ENCODE peak calls at places on chromosome 5, in ten cellular contexts. One of them, this sample, is unnamed.
A peak's percentile ranks its signal among the peaks of the same experiment; 100 is the strongest.

GRCh38 chr5:123809594-123810172 is 297.7 kb downstream of the CSNK1G3 start:
- DNase-seq in amniotic epithelial cell: no peak
- DNase-seq in stimulated activated naive CD8-positive, alpha-beta T cell treated with anti-CD3 and anti-CD28 coated beads, Interleukin-15, Interleukin-2, amounts not matched to agents 100 U/mL and 50 U/mL, for 24 hours: no peak
- DNase-seq in mesendoderm: no peak
- DNase-seq in SK-N-DZ: peak; percentile 76
- DNase-seq in head of caudate nucleus: no peak
- DNase-seq in HFFc6: no peak
- DNase-seq in psoas muscle: no peak
- DNase-seq in body of pancreas: peak; percentile 14
- DNase-seq in stimulated activated CD8-positive, alpha-beta memory T cell treated with anti-CD3 and anti-CD28 coated beads, Interleukin-4, amount 100 ng/mL, for 24 hours: no peak
- DNase-seq in this sample: no peak

GRCh38 chr5:77168187-77168883 is 42.1 kb upstream of the PDE8B start:
- DNase-seq in amniotic epithelial cell: no peak
- DNase-seq in stimulated activated naive CD8-positive, alpha-beta T cell treated with anti-CD3 and anti-CD28 coated beads, Interleukin-15, Interleukin-2, amounts not matched to agents 100 U/mL and 50 U/mL, for 24 hours: no peak
- DNase-seq in mesendoderm: no peak
- DNase-seq in SK-N-DZ: peak; percentile 7
- DNase-seq in head of caudate nucleus: peak; percentile 88
- DNase-seq in HFFc6: peak; percentile 53
- DNase-seq in psoas muscle: peak; percentile 75
- DNase-seq in body of pancreas: peak; percentile 28
- DNase-seq in stimulated activated CD8-positive, alpha-beta memory T cell treated with anti-CD3 and anti-CD28 coated beads, Interleukin-4, amount 100 ng/mL, for 24 hours: no peak
- DNase-seq in this sample: no peak

GRCh38 chr5:86129009-86129408 is 488.7 kb upstream of the COX7C start:
- DNase-seq in amniotic epithelial cell: no peak
- DNase-seq in stimulated activated naive CD8-positive, alpha-beta T cell treated with anti-CD3 and anti-CD28 coated beads, Interleukin-15, Interleukin-2, amounts not matched to agents 100 U/mL and 50 U/mL, for 24 hours: no peak
- DNase-seq in mesendoderm: no peak
- DNase-seq in SK-N-DZ: no peak
- DNase-seq in head of caudate nucleus: no peak
- DNase-seq in HFFc6: no peak
- DNase-seq in psoas muscle: no peak
- DNase-seq in body of pancreas: no peak
- DNase-seq in stimulated activated CD8-positive, alpha-beta memory T cell treated with anti-CD3 and anti-CD28 coated beads, Interleukin-4, amount 100 ng/mL, for 24 hours: no peak
- DNase-seq in this sample: no peak

GRCh38 chr5:1285883-1286291 is 9.0 kb downstream of the TERT start:
- DNase-seq in amniotic epithelial cell: no peak
- DNase-seq in stimulated activated naive CD8-positive, alpha-beta T cell treated with anti-CD3 and anti-CD28 coated beads, Interleukin-15, Interleukin-2, amounts not matched to agents 100 U/mL and 50 U/mL, for 24 hours: no peak
- DNase-seq in mesendoderm: no peak
- DNase-seq in SK-N-DZ: no peak
- DNase-seq in head of caudate nucleus: no peak
- DNase-seq in HFFc6: no peak
- DNase-seq in psoas muscle: no peak
- DNase-seq in body of pancreas: no peak
- DNase-seq in stimulated activated CD8-positive, alpha-beta memory T cell treated with anti-CD3 and anti-CD28 coated beads, Interleukin-4, amount 100 ng/mL, for 24 hours: no peak
- DNase-seq in this sample: no peak

GRCh38 chr5:91166040-91166807 is 216.9 kb downstream of the ARRDC3 start:
- DNase-seq in amniotic epithelial cell: peak; percentile 55
- DNase-seq in stimulated activated naive CD8-positive, alpha-beta T cell treated with anti-CD3 and anti-CD28 coated beads, Interleukin-15, Interleukin-2, amounts not matched to agents 100 U/mL and 50 U/mL, for 24 hours: no peak
- DNase-seq in mesendoderm: no peak
- DNase-seq in SK-N-DZ: no peak
- DNase-seq in head of caudate nucleus: no peak
- DNase-seq in HFFc6: peak; percentile 46
- DNase-seq in psoas muscle: no peak
- DNase-seq in body of pancreas: no peak
- DNase-seq in stimulated activated CD8-positive, alpha-beta memory T cell treated with anti-CD3 and anti-CD28 coated beads, Interleukin-4, amount 100 ng/mL, for 24 hours: no peak
- DNase-seq in this sample: no peak

GRCh38 chr5:40507095-40507494 is 172.6 kb upstream of the PTGER4 start:
- DNase-seq in amniotic epithelial cell: no peak
- DNase-seq in stimulated activated naive CD8-positive, alpha-beta T cell treated with anti-CD3 and anti-CD28 coated beads, Interleukin-15, Interleukin-2, amounts not matched to agents 100 U/mL and 50 U/mL, for 24 hours: no peak
- DNase-seq in mesendoderm: no peak
- DNase-seq in SK-N-DZ: no peak
- DNase-seq in head of caudate nucleus: no peak
- DNase-seq in HFFc6: no peak
- DNase-seq in psoas muscle: no peak
- DNase-seq in body of pancreas: no peak
- DNase-seq in stimulated activated CD8-positive, alpha-beta memory T cell treated with anti-CD3 and anti-CD28 coated beads, Interleukin-4, amount 100 ng/mL, for 24 hours: no peak
- DNase-seq in this sample: no peak

GRCh38 chr5:16570121-16570815 is 46.5 kb downstream of the RETREG1 start:
- DNase-seq in amniotic epithelial cell: peak; percentile 75
- DNase-seq in stimulated activated naive CD8-positive, alpha-beta T cell treated with anti-CD3 and anti-CD28 coated beads, Interleukin-15, Interleukin-2, amounts not matched to agents 100 U/mL and 50 U/mL, for 24 hours: no peak
- DNase-seq in mesendoderm: no peak
- DNase-seq in SK-N-DZ: no peak
- DNase-seq in head of caudate nucleus: no peak
- DNase-seq in HFFc6: no peak
- DNase-seq in psoas muscle: no peak
- DNase-seq in body of pancreas: no peak
- DNase-seq in stimulated activated CD8-positive, alpha-beta memory T cell treated with anti-CD3 and anti-CD28 coated beads, Interleukin-4, amount 100 ng/mL, for 24 hours: no peak
- DNase-seq in this sample: no peak

GRCh38 chr5:172972557-172972956 is 11.0 kb upstream of the ATP6V0E1 start:
- DNase-seq in amniotic epithelial cell: no peak
- DNase-seq in stimulated activated naive CD8-positive, alpha-beta T cell treated with anti-CD3 and anti-CD28 coated beads, Interleukin-15, Interleukin-2, amounts not matched to agents 100 U/mL and 50 U/mL, for 24 hours: no peak
- DNase-seq in mesendoderm: no peak
- DNase-seq in SK-N-DZ: no peak
- DNase-seq in head of caudate nucleus: no peak
- DNase-seq in HFFc6: no peak
- DNase-seq in psoas muscle: no peak
- DNase-seq in body of pancreas: no peak
- DNase-seq in stimulated activated CD8-positive, alpha-beta memory T cell treated with anti-CD3 and anti-CD28 coated beads, Interleukin-4, amount 100 ng/mL, for 24 hours: no peak
- DNase-seq in this sample: no peak

GRCh38 chr5:94031631-94032030 is 290.2 kb upstream of the POU5F2 start:
- DNase-seq in amniotic epithelial cell: peak; percentile 10
- DNase-seq in stimulated activated naive CD8-positive, alpha-beta T cell treated with anti-CD3 and anti-CD28 coated beads, Interleukin-15, Interleukin-2, amounts not matched to agents 100 U/mL and 50 U/mL, for 24 hours: no peak
- DNase-seq in mesendoderm: no peak
- DNase-seq in SK-N-DZ: no peak
- DNase-seq in head of caudate nucleus: no peak
- DNase-seq in HFFc6: peak; percentile 41
- DNase-seq in psoas muscle: no peak
- DNase-seq in body of pancreas: no peak
- DNase-seq in stimulated activated CD8-positive, alpha-beta memory T cell treated with anti-CD3 and anti-CD28 coated beads, Interleukin-4, amount 100 ng/mL, for 24 hours: no peak
- DNase-seq in this sample: no peak

GRCh38 chr5:95620870-95621838 is 1.3 kb downstream of the GPR150 start:
- DNase-seq in amniotic epithelial cell: peak; percentile 46
- DNase-seq in stimulated activated naive CD8-positive, alpha-beta T cell treated with anti-CD3 and anti-CD28 coated beads, Interleukin-15, Interleukin-2, amounts not matched to agents 100 U/mL and 50 U/mL, for 24 hours: peak; percentile 51
- DNase-seq in mesendoderm: peak; percentile 68
- DNase-seq in SK-N-DZ: peak; percentile 58
- DNase-seq in head of caudate nucleus: no peak
- DNase-seq in HFFc6: no peak
- DNase-seq in psoas muscle: peak; percentile 64
- DNase-seq in body of pancreas: peak; percentile 64
- DNase-seq in stimulated activated CD8-positive, alpha-beta memory T cell treated with anti-CD3 and anti-CD28 coated beads, Interleukin-4, amount 100 ng/mL, for 24 hours: peak; percentile 30
- DNase-seq in this sample: peak; percentile 76

GRCh38 chr5:89043676-89044075 is 160.7 kb upstream of the MEF2C start:
- DNase-seq in amniotic epithelial cell: no peak
- DNase-seq in stimulated activated naive CD8-positive, alpha-beta T cell treated with anti-CD3 and anti-CD28 coated beads, Interleukin-15, Interleukin-2, amounts not matched to agents 100 U/mL and 50 U/mL, for 24 hours: no peak
- DNase-seq in mesendoderm: peak; percentile 48
- DNase-seq in SK-N-DZ: no peak
- DNase-seq in head of caudate nucleus: no peak
- DNase-seq in HFFc6: peak; percentile 11
- DNase-seq in psoas muscle: no peak
- DNase-seq in body of pancreas: no peak
- DNase-seq in stimulated activated CD8-positive, alpha-beta memory T cell treated with anti-CD3 and anti-CD28 coated beads, Interleukin-4, amount 100 ng/mL, for 24 hours: no peak
- DNase-seq in this sample: no peak

GRCh38 chr5:138032028-138032571 is 779 bp downstream of the FAM13B start:
- DNase-seq in amniotic epithelial cell: no peak
- DNase-seq in stimulated activated naive CD8-positive, alpha-beta T cell treated with anti-CD3 and anti-CD28 coated beads, Interleukin-15, Interleukin-2, amounts not matched to agents 100 U/mL and 50 U/mL, for 24 hours: no peak
- DNase-seq in mesendoderm: no peak
- DNase-seq in SK-N-DZ: no peak
- DNase-seq in head of caudate nucleus: peak; percentile 52
- DNase-seq in HFFc6: peak; percentile 41
- DNase-seq in psoas muscle: peak; percentile 75
- DNase-seq in body of pancreas: peak; percentile 55
- DNase-seq in stimulated activated CD8-positive, alpha-beta memory T cell treated with anti-CD3 and anti-CD28 coated beads, Interleukin-4, amount 100 ng/mL, for 24 hours: no peak
- DNase-seq in this sample: peak; percentile 65

GRCh38 chr5:153400931-153401330 is 89.5 kb upstream of the GRIA1 start:
- DNase-seq in amniotic epithelial cell: no peak
- DNase-seq in stimulated activated naive CD8-positive, alpha-beta T cell treated with anti-CD3 and anti-CD28 coated beads, Interleukin-15, Interleukin-2, amounts not matched to agents 100 U/mL and 50 U/mL, for 24 hours: no peak
- DNase-seq in mesendoderm: no peak
- DNase-seq in SK-N-DZ: no peak
- DNase-seq in head of caudate nucleus: no peak
- DNase-seq in HFFc6: peak; percentile 39
- DNase-seq in psoas muscle: no peak
- DNase-seq in body of pancreas: no peak
- DNase-seq in stimulated activated CD8-positive, alpha-beta memory T cell treated with anti-CD3 and anti-CD28 coated beads, Interleukin-4, amount 100 ng/mL, for 24 hours: no peak
- DNase-seq in this sample: no peak

GRCh38 chr5:168663276-168664004 is 84.3 kb upstream of the PANK3 start:
- DNase-seq in amniotic epithelial cell: no peak
- DNase-seq in stimulated activated naive CD8-positive, alpha-beta T cell treated with anti-CD3 and anti-CD28 coated beads, Interleukin-15, Interleukin-2, amounts not matched to agents 100 U/mL and 50 U/mL, for 24 hours: no peak
- DNase-seq in mesendoderm: no peak
- DNase-seq in SK-N-DZ: no peak
- DNase-seq in head of caudate nucleus: no peak
- DNase-seq in HFFc6: no peak
- DNase-seq in psoas muscle: no peak
- DNase-seq in body of pancreas: no peak
- DNase-seq in stimulated activated CD8-positive, alpha-beta memory T cell treated with anti-CD3 and anti-CD28 coated beads, Interleukin-4, amount 100 ng/mL, for 24 hours: no peak
- DNase-seq in this sample: no peak

GRCh38 chr5:74243634-74244033 is 396.9 kb downstream of the ENC1 start:
- DNase-seq in amniotic epithelial cell: peak; percentile 60
- DNase-seq in stimulated activated naive CD8-positive, alpha-beta T cell treated with anti-CD3 and anti-CD28 coated beads, Interleukin-15, Interleukin-2, amounts not matched to agents 100 U/mL and 50 U/mL, for 24 hours: no peak
- DNase-seq in mesendoderm: no peak
- DNase-seq in SK-N-DZ: no peak
- DNase-seq in head of caudate nucleus: no peak
- DNase-seq in HFFc6: peak; percentile 16
- DNase-seq in psoas muscle: no peak
- DNase-seq in body of pancreas: no peak
- DNase-seq in stimulated activated CD8-positive, alpha-beta memory T cell treated with anti-CD3 and anti-CD28 coated beads, Interleukin-4, amount 100 ng/mL, for 24 hours: no peak
- DNase-seq in this sample: no peak

GRCh38 chr5:178209334-178210072 is 5.2 kb downstream of the HNRNPAB start:
- DNase-seq in amniotic epithelial cell: no peak
- DNase-seq in stimulated activated naive CD8-positive, alpha-beta T cell treated with anti-CD3 and anti-CD28 coated beads, Interleukin-15, Interleukin-2, amounts not matched to agents 100 U/mL and 50 U/mL, for 24 hours: no peak
- DNase-seq in mesendoderm: no peak
- DNase-seq in SK-N-DZ: no peak
- DNase-seq in head of caudate nucleus: no peak
- DNase-seq in HFFc6: no peak
- DNase-seq in psoas muscle: no peak
- DNase-seq in body of pancreas: no peak
- DNase-seq in stimulated activated CD8-positive, alpha-beta memory T cell treated with anti-CD3 and anti-CD28 coated beads, Interleukin-4, amount 100 ng/mL, for 24 hours: no peak
- DNase-seq in this sample: no peak

GRCh38 chr5:157196045-157196444 is 15.4 kb downstream of the ITK start:
- DNase-seq in amniotic epithelial cell: no peak
- DNase-seq in stimulated activated naive CD8-positive, alpha-beta T cell treated with anti-CD3 and anti-CD28 coated beads, Interleukin-15, Interleukin-2, amounts not matched to agents 100 U/mL and 50 U/mL, for 24 hours: no peak
- DNase-seq in mesendoderm: no peak
- DNase-seq in SK-N-DZ: no peak
- DNase-seq in head of caudate nucleus: no peak
- DNase-seq in HFFc6: no peak
- DNase-seq in psoas muscle: no peak
- DNase-seq in body of pancreas: no peak
- DNase-seq in stimulated activated CD8-positive, alpha-beta memory T cell treated with anti-CD3 and anti-CD28 coated beads, Interleukin-4, amount 100 ng/mL, for 24 hours: no peak
- DNase-seq in this sample: no peak